ENCODE peak calls at places on chromosome 1, in five cellular contexts. O, W, L, X and T are unnamed samples.
A peak's percentile ranks its signal among the peaks of the same experiment; 100 is the strongest.

GRCh38 chr1:197210426-197210825 is 57.6 kb upstream of the CRB1 start:
- DNase-seq in O (no peak), W (no peak), L (no peak), X (no peak), T (no peak)

GRCh38 chr1:228379666-228380065 is 27.0 kb downstream of the TRIM11 start:
- DNase-seq in O (no peak), W (no peak), L (no peak), X (no peak), T (no peak)

GRCh38 chr1:192973988-192974387 is 85.2 kb downstream of the UCHL5 start:
- DNase-seq in O (no peak), W (no peak), L (no peak), X (no peak), T (no peak)

GRCh38 chr1:184493987-184494388 is 107.2 kb downstream of the C1orf21 start:
- DNase-seq in O (no peak), W (no peak), L (no peak), X (no peak), T (peak; percentile 23)

GRCh38 chr1:112629256-112629655 is 9.6 kb downstream of the CAPZA1 start:
- DNase-seq in O (no peak), W (no peak), L (no peak), X (no peak), T (no peak)

GRCh38 chr1:37482796-37483744 is 8.7 kb downstream of the ZC3H12A start:
- DNase-seq in O (no peak), W (no peak), L (no peak), X (no peak), T (peak; percentile 25)

GRCh38 chr1:44500181-44501021 is 95.3 kb downstream of the RNF220 start:
- DNase-seq in O (no peak), W (no peak), L (no peak), X (no peak), T (peak; percentile 50)

GRCh38 chr1:75937034-75937433 is 4.8 kb upstream of the ASB17 start:
- DNase-seq in O (no peak), W (no peak), L (no peak), X (no peak), T (no peak)

GRCh38 chr1:18535391-18536210 is 54.9 kb downstream of the KLHDC7A start:
- DNase-seq in O (no peak), W (no peak), L (no peak), X (no peak), T (no peak)

GRCh38 chr1:67609942-67610341 is 75.1 kb upstream of the GADD45A start:
- DNase-seq in O (no peak), W (no peak), L (no peak), X (no peak), T (no peak)

GRCh38 chr1:117365350-117366280 is 1.6 kb upstream of the MAN1A2 start:
- DNase-seq in O (no peak), W (no peak), L (peak; percentile 6), X (no peak), T (peak; percentile 56)

GRCh38 chr1:79822053-79822452 is 815.5 kb upstream of the ADGRL4 start:
- DNase-seq in O (no peak), W (no peak), L (no peak), X (no peak), T (no peak)

GRCh38 chr1:47725000-47725731 is 272.0 kb downstream of the TRABD2B start:
- DNase-seq in O (peak; percentile 31), W (no peak), L (no peak), X (no peak), T (peak; percentile 58)

GRCh38 chr1:163278602-163279001 is 43.2 kb upstream of the NUF2 start:
- DNase-seq in O (no peak), W (no peak), L (no peak), X (no peak), T (no peak)

GRCh38 chr1:46551597-46552095 is at the start of gene KNCN:
- DNase-seq in O (no peak), W (no peak), L (no peak), X (no peak), T (no peak)

GRCh38 chr1:117653732-117654484 is 48.1 kb downstream of the TENT5C start:
- DNase-seq in O (no peak), W (no peak), L (no peak), X (no peak), T (no peak)

GRCh38 chr1:23577056-23577985 is 18.0 kb upstream of the ID3 start:
- DNase-seq in O (peak; percentile 85), W (no peak), L (peak; percentile 91), X (peak; percentile 92), T (peak; percentile 71)

GRCh38 chr1:44114098-44114497 is 4.5 kb upstream of the KLF17 start:
- DNase-seq in O (no peak), W (no peak), L (no peak), X (no peak), T (no peak)

GRCh38 chr1:210907406-210907805 is 226.5 kb downstream of the KCNH1 start:
- DNase-seq in O (no peak), W (no peak), L (no peak), X (no peak), T (no peak)

GRCh38 chr1:46152021-46152420 is 19.6 kb upstream of the PIK3R3 start:
- DNase-seq in O (no peak), W (no peak), L (no peak), X (no peak), T (no peak)

GRCh38 chr1:195933816-195934215 is 674.4 kb downstream of the KCNT2 start:
- DNase-seq in O (no peak), W (no peak), L (no peak), X (no peak), T (no peak)

GRCh38 chr1:89616844-89617627 is 15.9 kb upstream of the LRRC8C start:
- DNase-seq in O (no peak), W (no peak), L (no peak), X (no peak), T (no peak)

GRCh38 chr1:244761279-244761678 is 74.2 kb upstream of the COX20 start:
- DNase-seq in O (no peak), W (no peak), L (no peak), X (no peak), T (no peak)

GRCh38 chr1:89149229-89149628 is 23.3 kb upstream of the GBP2 start:
- DNase-seq in O (peak; percentile 12), W (no peak), L (no peak), X (no peak), T (peak; percentile 60)

GRCh38 chr1:62436039-62436465 is 797 bp upstream of the USP1 start:
- DNase-seq in O (peak; percentile 99), W (peak; percentile 93), L (no peak), X (no peak), T (peak; percentile 97)

GRCh38 chr1:27686223-27686990 is 14.4 kb upstream of the IFI6 start:
- DNase-seq in O (no peak), W (no peak), L (no peak), X (no peak), T (no peak)

GRCh38 chr1:168243200-168243599 is 17.4 kb downstream of the SFT2D2 start:
- DNase-seq in O (no peak), W (no peak), L (no peak), X (no peak), T (peak; percentile 60)

GRCh38 chr1:200739499-200740290 is 1.0 kb downstream of the CAMSAP2 start:
- DNase-seq in O (peak; percentile 28), W (no peak), L (peak; percentile 45), X (no peak), T (peak; percentile 94)
- H3K4me1 ChIP-seq in O (peaks cover 38% of the 10 kb centered on the region), W (peaks cover 25% of the 10 kb centered on the region), L (peaks cover 16% of the 10 kb centered on the region), X (peaks cover 5% of the 10 kb centered on the region), T (peaks cover 4% of the 10 kb centered on the region)

DNA sequence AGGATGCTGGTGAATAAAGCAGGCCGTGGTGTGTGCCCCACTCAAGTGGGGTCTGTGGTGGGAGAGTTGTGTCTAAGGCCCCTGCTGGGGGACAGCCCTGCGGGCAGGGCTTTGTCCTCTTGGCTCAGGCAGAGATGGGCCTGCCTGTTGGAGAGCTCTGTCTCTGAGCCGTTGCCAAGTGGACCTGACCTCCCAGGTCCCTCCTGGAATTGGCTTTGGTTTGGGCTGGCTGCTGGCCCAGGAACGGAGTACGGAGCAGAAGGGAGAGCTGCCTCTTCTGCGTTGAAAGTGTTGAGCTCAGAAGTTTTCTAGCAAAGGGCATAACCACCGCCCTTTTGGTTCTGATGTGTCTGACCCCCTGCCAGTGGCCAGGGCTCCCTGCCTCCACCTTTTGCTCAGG is 153.9 kb downstream of the PEX14 start:
- DNase-seq in O (no peak), W (no peak), L (no peak), X (no peak), T (peak; percentile 89)
- H3K27ac ChIP-seq in O (no peak overlapping the region), W (no peak overlapping the region), L (no peak overlapping the region), X (no peak overlapping the region), T (no peak overlapping the region)

GRCh38 chr1:204091066-204091465 is 18.2 kb downstream of the SOX13 start:
- DNase-seq in O (no peak), W (no peak), L (no peak), X (no peak), T (no peak)

GRCh38 chr1:204087181-204087892 is 14.4 kb downstream of the SOX13 start:
- DNase-seq in O (no peak), W (no peak), L (no peak), X (no peak), T (no peak)

GRCh38 chr1:204088596-204088995 is 15.7 kb downstream of the SOX13 start:
- DNase-seq in O (no peak), W (no peak), L (no peak), X (no peak), T (no peak)

GRCh38 chr1:204087893-204088528 is 15.1 kb downstream of the SOX13 start:
- DNase-seq in O (no peak), W (no peak), L (no peak), X (no peak), T (peak; percentile 80)

DNA sequence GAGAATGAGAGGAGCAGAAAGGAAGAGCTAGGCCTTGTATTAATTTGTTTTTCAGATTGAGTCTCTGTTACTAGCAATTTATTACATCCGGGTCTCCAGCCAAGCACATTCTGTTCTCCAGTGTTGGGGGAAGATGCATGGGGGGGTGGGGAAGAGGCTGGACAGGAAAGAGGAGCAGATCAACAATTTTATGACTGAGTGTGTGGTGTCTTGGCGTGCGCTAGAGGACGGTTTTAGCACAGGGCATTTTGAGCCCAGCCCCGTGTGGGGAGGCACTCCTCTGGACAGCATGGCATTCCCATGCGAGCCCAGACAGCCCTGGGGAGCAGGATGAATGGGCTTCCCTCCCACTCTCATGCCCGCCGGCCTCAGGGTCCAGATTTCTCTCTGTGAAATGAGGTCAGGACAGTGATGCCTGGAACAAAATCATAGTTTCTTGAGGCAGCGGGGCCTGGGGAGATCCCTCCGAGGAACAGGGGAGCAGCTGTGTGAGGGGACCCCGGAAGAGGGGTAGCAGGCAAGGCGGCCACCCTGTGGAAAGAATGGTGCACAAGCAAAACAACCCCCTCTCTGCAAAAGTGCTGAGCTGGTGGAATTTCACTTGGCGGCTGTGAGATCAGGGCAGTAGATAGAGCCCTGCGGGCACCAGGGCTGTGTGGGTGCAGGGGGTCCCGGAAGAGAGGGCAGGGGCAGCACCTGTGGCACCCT is 16.3 kb downstream of the SOX13 start:
- DNase-seq in O (no peak), W (no peak), L (no peak), X (no peak), T (peak; percentile 53)
- H3K4me1 ChIP-seq in O (peaks cover 33% of the 10 kb centered on the region), W (no peaks in the 10 kb centered on the region), L (peaks cover 12% of the 10 kb centered on the region), X (no peaks in the 10 kb centered on the region), T (peaks cover 26% of the 10 kb centered on the region)

DNA sequence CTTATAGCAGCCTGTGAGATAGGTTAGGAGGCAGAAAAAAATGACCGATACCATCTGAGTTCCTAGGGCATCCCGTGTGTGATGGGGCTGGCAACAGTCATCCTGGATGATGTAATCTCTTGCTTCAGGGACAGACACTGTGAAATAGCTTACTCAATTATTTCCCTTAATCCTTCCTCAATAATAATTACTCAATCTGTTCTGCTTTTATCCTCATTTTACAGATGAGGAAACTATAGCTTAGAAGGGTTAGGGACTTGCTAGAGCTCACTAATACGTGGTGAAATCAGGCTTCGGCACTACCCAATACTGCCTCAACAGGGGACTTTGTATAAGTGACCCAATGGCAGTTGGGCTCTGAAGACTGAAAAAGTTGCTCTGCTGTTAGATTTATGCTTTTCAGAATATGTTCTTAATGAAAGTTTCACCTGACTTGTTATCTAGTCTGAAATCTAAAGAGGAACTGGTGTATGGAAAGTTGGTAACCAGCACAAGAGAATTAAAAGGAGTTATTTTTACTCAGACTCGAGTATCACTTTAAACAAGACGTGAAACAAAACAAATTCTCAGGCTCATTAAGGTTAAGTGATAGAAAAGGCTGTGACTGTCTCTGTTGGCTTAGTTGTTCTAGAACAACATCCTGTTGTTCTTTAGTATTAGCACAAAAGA is 14.4 kb downstream of the CD55 start:
- DNase-seq in O (no peak), W (no peak), L (no peak), X (peak; percentile 91), T (peak; percentile 41)
- H3K27ac ChIP-seq in O (no peak overlapping the region), W (peak overlapping the region; percentile 37), L (no peak overlapping the region), X (peak overlapping the region; percentile 81), T (no peak overlapping the region)